ENCODE peak calls at places on chromosome 7, in five cellular contexts. One of them, this sample, is unnamed.

GRCh38 chr7:44307301-44307900 is 18.0 kb downstream of the CAMK2B start:
- DNase-seq in heart left ventricle: peak
- DNase-seq in lower lobe of right lung: no peak
- DNase-seq in heart right ventricle: no peak
- DNase-seq in neural progenitor cell: peak
- DNase-seq in this sample: no peak

GRCh38 chr7:116560021-116560970 is 35.5 kb downstream of the CAV1 start:
- DNase-seq in heart left ventricle: peak
- DNase-seq in lower lobe of right lung: no peak
- DNase-seq in heart right ventricle: peak
- DNase-seq in neural progenitor cell: peak
- DNase-seq in this sample: no peak

GRCh38 chr7:35831208-35831607 is 30.4 kb downstream of the SEPTIN7 start:
- DNase-seq in heart left ventricle: no peak
- DNase-seq in lower lobe of right lung: no peak
- DNase-seq in heart right ventricle: no peak
- DNase-seq in neural progenitor cell: peak
- DNase-seq in this sample: no peak

GRCh38 chr7:43721193-43721806 is 8.0 kb downstream of the COA1 start:
- DNase-seq in heart left ventricle: no peak
- DNase-seq in lower lobe of right lung: no peak
- DNase-seq in heart right ventricle: peak
- DNase-seq in neural progenitor cell: peak
- DNase-seq in this sample: no peak

GRCh38 chr7:150876817-150877526 is 24.7 kb downstream of the AOC1 start:
- DNase-seq in heart left ventricle: peak
- DNase-seq in lower lobe of right lung: peak
- DNase-seq in heart right ventricle: peak
- DNase-seq in neural progenitor cell: peak
- DNase-seq in this sample: peak

GRCh38 chr7:124459101-124460052 is 306.2 kb downstream of the GPR37 start:
- DNase-seq in heart left ventricle: no peak
- DNase-seq in lower lobe of right lung: no peak
- DNase-seq in heart right ventricle: no peak
- DNase-seq in neural progenitor cell: no peak
- DNase-seq in this sample: no peak

GRCh38 chr7:142445019-142445686 is 187.3 kb upstream of the PRSS58 start:
- DNase-seq in heart left ventricle: no peak
- DNase-seq in lower lobe of right lung: no peak
- DNase-seq in heart right ventricle: no peak
- DNase-seq in neural progenitor cell: peak
- DNase-seq in this sample: no peak

GRCh38 chr7:121401896-121402295 is 5.8 kb upstream of the FAM3C start:
- DNase-seq in heart left ventricle: no peak
- DNase-seq in lower lobe of right lung: no peak
- DNase-seq in heart right ventricle: no peak
- DNase-seq in neural progenitor cell: no peak
- DNase-seq in this sample: no peak

GRCh38 chr7:82623812-82624211 is 180.2 kb upstream of the CACNA2D1 start:
- DNase-seq in heart left ventricle: no peak
- DNase-seq in lower lobe of right lung: no peak
- DNase-seq in heart right ventricle: no peak
- DNase-seq in neural progenitor cell: no peak
- DNase-seq in this sample: no peak

DNA sequence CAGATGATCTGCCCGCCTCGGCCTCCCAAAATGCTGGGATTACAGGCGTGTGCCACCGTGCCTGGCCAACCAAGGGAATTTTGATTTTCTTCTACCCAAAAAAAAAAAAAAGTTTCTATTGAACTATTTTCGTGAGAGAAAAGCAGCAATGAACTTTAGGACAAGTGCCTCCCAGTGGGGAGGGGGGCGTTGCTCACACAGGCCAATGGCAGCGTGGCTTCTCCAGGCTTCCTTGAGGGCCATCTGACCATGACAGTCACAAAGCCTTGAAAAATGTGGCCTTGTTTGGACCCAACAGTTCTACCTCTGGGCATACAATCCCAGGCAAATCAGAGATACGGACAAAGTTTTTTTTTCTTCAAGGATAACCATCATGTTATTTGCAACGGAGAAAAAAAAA is 56.0 kb downstream of the TNRC18 start:
- DNase-seq in heart left ventricle: no peak
- DNase-seq in lower lobe of right lung: no peak
- DNase-seq in heart right ventricle: no peak
- DNase-seq in neural progenitor cell: no peak
- DNase-seq in this sample: no peak
- H3K27ac ChIP-seq in heart left ventricle: no peak
- H3K27ac ChIP-seq in lower lobe of right lung: no peak
- H3K27ac ChIP-seq in heart right ventricle: no peak
- H3K27ac ChIP-seq in neural progenitor cell: no peak
- H3K27ac ChIP-seq in this sample: no peak

GRCh38 chr7:42340462-42340861 is 103.5 kb upstream of the GLI3 start:
- DNase-seq in heart left ventricle: no peak
- DNase-seq in lower lobe of right lung: no peak
- DNase-seq in heart right ventricle: no peak
- DNase-seq in neural progenitor cell: no peak
- DNase-seq in this sample: no peak

GRCh38 chr7:42342381-42342780 is 105.4 kb upstream of the GLI3 start:
- DNase-seq in heart left ventricle: no peak
- DNase-seq in lower lobe of right lung: no peak
- DNase-seq in heart right ventricle: no peak
- DNase-seq in neural progenitor cell: no peak
- DNase-seq in this sample: no peak

GRCh38 chr7:42344168-42344755 is 107.3 kb upstream of the GLI3 start:
- DNase-seq in heart left ventricle: no peak
- DNase-seq in lower lobe of right lung: no peak
- DNase-seq in heart right ventricle: no peak
- DNase-seq in neural progenitor cell: no peak
- DNase-seq in this sample: no peak

GRCh38 chr7:42337225-42337905 is 100.4 kb upstream of the GLI3 start:
- DNase-seq in heart left ventricle: no peak
- DNase-seq in lower lobe of right lung: no peak
- DNase-seq in heart right ventricle: no peak
- DNase-seq in neural progenitor cell: no peak
- DNase-seq in this sample: no peak

GRCh38 chr7:42338231-42339222 is 101.5 kb upstream of the GLI3 start:
- DNase-seq in heart left ventricle: no peak
- DNase-seq in lower lobe of right lung: no peak
- DNase-seq in heart right ventricle: no peak
- DNase-seq in neural progenitor cell: no peak
- DNase-seq in this sample: no peak
- H3K27ac ChIP-seq in heart left ventricle: no peak
- H3K27ac ChIP-seq in lower lobe of right lung: no peak
- H3K27ac ChIP-seq in heart right ventricle: no peak
- H3K27ac ChIP-seq in neural progenitor cell: no peak
- H3K27ac ChIP-seq in this sample: no peak

DNA sequence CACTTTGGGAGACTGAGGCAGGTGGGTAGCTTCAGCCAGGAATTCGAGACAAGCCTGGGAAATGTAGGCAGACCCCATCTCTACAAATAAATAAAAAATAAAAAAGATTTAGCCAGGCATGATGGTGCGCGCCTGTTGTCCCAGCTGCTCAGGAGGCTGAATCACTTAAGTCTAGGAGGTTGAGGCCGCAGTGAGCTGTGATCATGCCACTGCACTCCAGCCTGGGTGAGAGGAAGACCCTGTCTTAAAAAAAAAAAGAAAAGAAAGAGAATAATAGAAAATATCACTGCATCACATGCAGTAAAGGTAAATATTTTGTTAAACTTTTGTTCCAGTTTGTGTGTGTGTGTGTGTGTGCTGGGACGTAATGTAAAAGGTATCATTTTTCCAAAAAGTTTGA is 3.0 kb downstream of the STRIP2 start:
- DNase-seq in heart left ventricle: no peak
- DNase-seq in lower lobe of right lung: no peak
- DNase-seq in heart right ventricle: no peak
- DNase-seq in neural progenitor cell: no peak
- DNase-seq in this sample: no peak
- H3K27ac ChIP-seq in heart left ventricle: no peak
- H3K27ac ChIP-seq in lower lobe of right lung: no peak
- H3K27ac ChIP-seq in heart right ventricle: no peak
- H3K27ac ChIP-seq in neural progenitor cell: no peak
- H3K27ac ChIP-seq in this sample: no peak

GRCh38 chr7:27030393-27031001 is 65.3 kb downstream of the HOXA1 start:
- DNase-seq in heart left ventricle: no peak
- DNase-seq in lower lobe of right lung: no peak
- DNase-seq in heart right ventricle: no peak
- DNase-seq in neural progenitor cell: peak
- DNase-seq in this sample: no peak

GRCh38 chr7:27032843-27033242 is 63.0 kb downstream of the HOXA1 start:
- DNase-seq in heart left ventricle: no peak
- DNase-seq in lower lobe of right lung: no peak
- DNase-seq in heart right ventricle: no peak
- DNase-seq in neural progenitor cell: peak
- DNase-seq in this sample: no peak

DNA sequence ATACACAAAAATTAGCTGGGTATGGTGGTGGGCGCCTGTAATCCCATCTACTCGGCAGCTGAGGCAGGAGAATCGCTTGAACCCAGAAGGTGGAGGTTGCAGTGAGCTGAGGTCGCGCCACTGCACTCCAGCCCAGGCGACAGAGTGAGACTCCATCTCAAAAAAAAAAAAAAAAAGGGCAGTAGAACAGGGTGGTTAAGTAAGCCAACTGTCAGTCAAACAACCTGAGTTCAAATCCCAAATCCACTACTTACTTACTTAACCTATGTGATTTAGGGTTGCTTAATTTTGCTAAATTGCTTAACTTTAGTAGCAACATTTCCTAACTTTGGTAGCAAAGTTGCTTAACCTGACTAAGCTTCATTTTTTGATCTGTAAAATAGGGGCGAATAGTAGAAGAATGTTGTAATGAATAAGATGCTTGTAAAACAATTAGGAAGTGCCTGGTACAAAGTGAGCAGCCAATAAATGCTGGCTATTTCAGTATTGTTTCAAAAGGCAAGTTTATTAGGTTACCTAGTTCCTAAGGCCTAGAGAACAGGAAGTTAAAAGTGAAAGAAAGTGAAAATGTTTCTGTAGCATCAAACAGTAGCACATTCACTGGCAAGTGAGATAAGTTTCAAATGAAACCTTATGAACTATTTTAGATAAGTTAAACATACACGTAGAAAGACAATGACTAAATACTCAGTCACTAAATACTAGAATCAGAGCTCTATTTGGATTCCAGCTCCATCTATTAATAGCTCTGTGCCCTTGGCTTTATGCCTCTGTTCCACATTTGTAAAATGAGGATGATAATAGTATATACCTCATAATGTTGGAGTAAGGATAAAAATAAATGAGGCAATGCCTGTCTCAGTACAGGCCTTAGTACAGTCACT is 64.3 kb downstream of the HOXA1 start:
- DNase-seq in heart left ventricle: no peak
- DNase-seq in lower lobe of right lung: no peak
- DNase-seq in heart right ventricle: peak
- DNase-seq in neural progenitor cell: no peak
- DNase-seq in this sample: no peak
- H3K27ac ChIP-seq in heart left ventricle: no peak
- H3K27ac ChIP-seq in lower lobe of right lung: peak
- H3K27ac ChIP-seq in heart right ventricle: no peak
- H3K27ac ChIP-seq in neural progenitor cell: no peak
- H3K27ac ChIP-seq in this sample: no peak

DNA sequence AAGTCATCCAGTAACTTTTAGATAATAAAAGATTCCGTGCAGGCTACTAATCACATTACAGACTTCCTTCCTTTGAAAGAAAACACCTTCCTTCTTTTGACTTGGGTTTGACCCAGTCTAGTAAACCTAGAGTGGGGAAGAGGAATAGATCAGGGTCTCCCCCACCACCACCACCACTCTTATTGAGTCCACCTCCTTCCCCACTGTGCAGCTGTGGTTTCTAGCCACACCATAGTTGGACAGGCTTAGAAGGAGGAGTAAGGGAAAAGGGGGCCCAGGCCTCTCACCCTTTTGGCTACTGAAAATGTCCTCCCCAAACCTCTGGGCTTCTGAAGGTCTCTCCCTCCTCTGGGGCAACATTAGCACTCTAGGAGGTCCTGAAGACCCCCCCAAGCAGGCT is 372.7 kb downstream of the CALN1 start:
- DNase-seq in heart left ventricle: no peak
- DNase-seq in lower lobe of right lung: no peak
- DNase-seq in heart right ventricle: no peak
- DNase-seq in neural progenitor cell: no peak
- DNase-seq in this sample: no peak
- H3K27ac ChIP-seq in heart left ventricle: no peak
- H3K27ac ChIP-seq in lower lobe of right lung: no peak
- H3K27ac ChIP-seq in heart right ventricle: no peak
- H3K27ac ChIP-seq in neural progenitor cell: no peak
- H3K27ac ChIP-seq in this sample: no peak

DNA sequence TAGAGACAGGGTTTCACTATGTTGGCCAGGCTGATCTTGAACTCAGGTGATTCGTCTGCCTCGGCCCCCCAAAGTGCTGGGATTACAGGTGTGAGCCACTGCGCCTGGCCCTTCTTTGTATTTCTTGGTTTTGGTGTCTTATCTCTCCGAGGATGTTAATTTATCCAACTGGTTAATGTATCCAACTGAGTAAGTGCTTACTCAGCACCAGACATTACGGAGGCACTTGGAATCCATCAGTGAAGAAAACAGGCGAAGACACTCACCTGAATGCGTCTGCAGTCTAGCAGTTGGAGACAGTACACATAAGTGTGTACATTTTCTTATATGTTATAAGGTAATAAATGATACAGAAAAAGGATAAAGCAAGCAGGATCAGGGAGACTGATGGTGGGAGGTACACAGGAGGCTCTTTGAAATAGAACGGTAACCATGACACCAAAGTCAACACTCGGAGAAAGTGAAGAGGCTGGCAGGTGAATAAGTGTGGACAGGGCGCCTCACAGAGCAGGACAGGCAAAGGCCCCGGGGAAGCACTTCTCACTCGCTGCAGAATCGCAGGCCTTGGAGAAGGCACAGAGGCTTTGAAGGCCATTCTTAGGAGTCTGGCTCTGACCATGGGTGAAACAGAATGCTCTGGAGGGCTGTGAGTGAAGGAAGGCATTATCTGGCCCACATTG is 73.1 kb downstream of the LANCL2 start:
- DNase-seq in heart left ventricle: no peak
- DNase-seq in lower lobe of right lung: no peak
- DNase-seq in heart right ventricle: no peak
- DNase-seq in neural progenitor cell: no peak
- DNase-seq in this sample: no peak
- H3K27ac ChIP-seq in heart left ventricle: no peak
- H3K27ac ChIP-seq in lower lobe of right lung: no peak
- H3K27ac ChIP-seq in heart right ventricle: no peak
- H3K27ac ChIP-seq in neural progenitor cell: no peak
- H3K27ac ChIP-seq in this sample: no peak

DNA sequence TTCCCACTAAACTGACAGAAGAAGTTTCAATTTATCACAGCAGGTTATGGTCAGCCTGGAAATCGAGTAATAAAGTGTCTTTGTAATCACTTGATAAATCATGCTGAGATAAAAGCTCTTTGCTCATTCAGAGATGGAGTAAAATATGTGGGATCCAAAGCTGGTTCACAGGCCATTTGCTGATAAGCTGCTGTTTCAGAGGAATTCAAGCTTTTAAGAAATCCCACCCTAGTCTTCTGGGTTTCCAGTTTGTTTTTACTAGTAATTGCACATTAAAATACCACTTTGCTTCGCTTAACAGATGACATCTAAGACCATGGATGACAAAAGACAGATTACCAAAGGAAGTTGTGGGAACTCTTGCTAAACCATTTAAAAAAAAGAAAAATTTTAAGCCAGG is 37.4 kb upstream of the CDK6 start:
- DNase-seq in heart left ventricle: no peak
- DNase-seq in lower lobe of right lung: no peak
- DNase-seq in heart right ventricle: no peak
- DNase-seq in neural progenitor cell: no peak
- DNase-seq in this sample: no peak
- H3K27ac ChIP-seq in heart left ventricle: no peak
- H3K27ac ChIP-seq in lower lobe of right lung: no peak
- H3K27ac ChIP-seq in heart right ventricle: no peak
- H3K27ac ChIP-seq in neural progenitor cell: no peak
- H3K27ac ChIP-seq in this sample: no peak